ENCODE peak calls at places on chromosomes 11 and 22, in eight cellular contexts. W, L, T, K, D, J, B and A are unnamed samples.

GRCh38 chr22:22799561-22799960 is 88.1 kb upstream of the IGLL5 start:
- DNase-seq in W (no peak), L (no peak), T (no peak), K (no peak), D (no peak), J (no peak), B (no peak), A (no peak)

GRCh38 chr22:49179886-49180682 is 647.6 kb downstream of the BRD1 start:
- DNase-seq in W (no peak), L (no peak), T (no peak), K (no peak), D (no peak), J (peak; percentile 47), B (no peak), A (no peak)

GRCh38 chr11:35655856-35656255 is 6.7 kb upstream of the TRIM44 start:
- DNase-seq in W (no peak), L (no peak), T (no peak), K (no peak), D (no peak), J (no peak), B (no peak), A (no peak)

GRCh38 chr11:114291381-114291780 is 4.8 kb upstream of the NNMT start:
- DNase-seq in W (no peak), L (no peak), T (no peak), K (no peak), D (no peak), J (no peak), B (no peak), A (no peak)

GRCh38 chr11:96197801-96198465 is 145.1 kb downstream of the MAML2 start:
- DNase-seq in W (no peak), L (no peak), T (no peak), K (no peak), D (no peak), J (no peak), B (no peak), A (no peak)

GRCh38 chr11:132068556-132068955 is 698.1 kb downstream of the NTM start:
- DNase-seq in W (no peak), L (no peak), T (no peak), K (no peak), D (no peak), J (no peak), B (no peak), A (no peak)

GRCh38 chr11:118290923-118291322 is 13.6 kb upstream of the CD3E start:
- DNase-seq in W (peak; percentile 33), L (no peak), T (peak; percentile 65), K (no peak), D (peak; percentile 16), J (no peak), B (no peak), A (peak; percentile 19)

GRCh38 chr11:119776031-119776636 is 47.1 kb upstream of the NECTIN1 start:
- DNase-seq in W (no peak), L (no peak), T (no peak), K (no peak), D (no peak), J (no peak), B (no peak), A (peak; percentile 25)

GRCh38 chr11:62664405-62665074 is 470 bp downstream of the C11orf98 start:
- DNase-seq in W (peak; percentile 56), L (peak; percentile 65), T (peak; percentile 68), K (peak; percentile 37), D (no peak), J (peak; percentile 5), B (no peak), A (peak; percentile 50)

GRCh38 chr11:70682056-70682455 is 283.7 kb downstream of the CTTN start:
- DNase-seq in W (no peak), L (no peak), T (no peak), K (no peak), D (no peak), J (no peak), B (no peak), A (no peak)

GRCh38 chr22:44448271-44448780 is 49.7 kb downstream of the RTL6 start:
- DNase-seq in W (peak; percentile 72), L (no peak), T (peak; percentile 94), K (no peak), D (no peak), J (peak; percentile 78), B (no peak), A (peak; percentile 66)

GRCh38 chr11:97140885-97141494 is 751.2 kb downstream of the JRKL start:
- DNase-seq in W (peak; percentile 6), L (no peak), T (no peak), K (no peak), D (peak; percentile 13), J (no peak), B (no peak), A (no peak)

GRCh38 chr22:46777609-46777970 is 15.1 kb downstream of the TBC1D22A start:
- DNase-seq in W (no peak), L (no peak), T (peak; percentile 21), K (no peak), D (no peak), J (peak; percentile 81), B (no peak), A (no peak)

GRCh38 chr11:1928891-1929541 is 9.5 kb downstream of the TNNT3 start:
- DNase-seq in W (no peak), L (no peak), T (no peak), K (no peak), D (no peak), J (no peak), B (no peak), A (no peak)

GRCh38 chr11:20310137-20310536 is 53.4 kb upstream of the HTATIP2 start:
- DNase-seq in W (no peak), L (no peak), T (no peak), K (no peak), D (no peak), J (no peak), B (no peak), A (no peak)

GRCh38 chr11:2086239-2087040 is 52.7 kb downstream of the IGF2 start:
- DNase-seq in W (no peak), L (no peak), T (no peak), K (no peak), D (no peak), J (no peak), B (no peak), A (no peak)

GRCh38 chr11:19763315-19763714 is 50.7 kb downstream of the NAV2 start:
- DNase-seq in W (no peak), L (no peak), T (no peak), K (no peak), D (no peak), J (no peak), B (no peak), A (no peak)

GRCh38 chr22:22044153-22044552 is 61.6 kb upstream of the TOP3B start:
- DNase-seq in W (no peak), L (no peak), T (no peak), K (no peak), D (no peak), J (no peak), B (no peak), A (no peak)

GRCh38 chr11:2954263-2954662 is 25.0 kb upstream of the PHLDA2 start:
- DNase-seq in W (no peak), L (no peak), T (no peak), K (no peak), D (no peak), J (no peak), B (no peak), A (no peak)

GRCh38 chr11:121274332-121274991 is 18.1 kb upstream of the SC5D start:
- DNase-seq in W (no peak), L (no peak), T (peak; percentile 30), K (no peak), D (no peak), J (no peak), B (no peak), A (no peak)

GRCh38 chr11:130778026-130778425 is 138.3 kb downstream of the SNX19 start:
- DNase-seq in W (no peak), L (no peak), T (no peak), K (no peak), D (no peak), J (no peak), B (no peak), A (no peak)

GRCh38 chr11:68987211-68987610 is 6.4 kb upstream of the MRGPRD start:
- DNase-seq in W (no peak), L (no peak), T (no peak), K (no peak), D (no peak), J (no peak), B (no peak), A (no peak)

GRCh38 chr11:8812438-8812837 is 98.6 kb upstream of the AKIP1 start:
- DNase-seq in W (no peak), L (no peak), T (peak; percentile 38), K (no peak), D (no peak), J (no peak), B (no peak), A (no peak)

GRCh38 chr22:21937041-21937820 is 15.4 kb downstream of the PPM1F start:
- DNase-seq in W (no peak), L (no peak), T (no peak), K (no peak), D (no peak), J (no peak), B (no peak), A (no peak)

GRCh38 chr11:115488945-115489344 is 15.3 kb downstream of the CADM1 start:
- DNase-seq in W (no peak), L (no peak), T (peak; percentile 37), K (no peak), D (no peak), J (no peak), B (no peak), A (no peak)